ENCODE peak calls at places on chromosomes 6 and 20, in four cellular contexts. R is upper lobe of right lung; J is lung; G is stimulated activated naive B cell treated with anti-CD40 and anti-IgM and Interleukin-4, amounts not matched to agents 10 μg/mL and 1 μg/mL and 100 μg/mL, for 72 hours. P is an unnamed sample.
A peak's percentile ranks its signal among the peaks of the same experiment; 100 is the strongest.

GRCh38 chr6:15292721-15293302 is 46.9 kb downstream of the JARID2 start:
- ATAC-seq in R (no peak), G (no peak), J (no peak), P (no peak)

GRCh38 chr6:30101423-30101938 is 11.4 kb downstream of the TRIM31 start:
- ATAC-seq in R (peak; percentile 0), J (no peak), G (peak; percentile 14), P (peak; percentile 2)

GRCh38 chr20:2822073-2822472 is 5.9 kb downstream of the TMEM239 start:
- ATAC-seq in R (peak; percentile 20), G (peak; percentile 67), J (no peak), P (no peak)

GRCh38 chr20:35398660-35399144 is 13.1 kb downstream of the UQCC1 start:
- ATAC-seq in R (no peak), G (no peak), J (no peak), P (no peak)

GRCh38 chr20:33433465-33433864 is 10.1 kb downstream of the SNTA1 start:
- ATAC-seq in R (peak; percentile 93), G (no peak), J (no peak), P (peak; percentile 64)

GRCh38 chr20:20782221-20782620 is 69.8 kb upstream of the RALGAPA2 start:
- ATAC-seq in J (no peak), G (no peak), R (no peak), P (no peak)

GRCh38 chr20:63044605-63045004 is 37.8 kb upstream of the BHLHE23 start:
- ATAC-seq in G (no peak), J (no peak), R (no peak), P (no peak)

GRCh38 chr6:99030915-99031314 is 83.2 kb upstream of the FBXL4 start:
- ATAC-seq in G (no peak), J (no peak), R (no peak), P (no peak)

GRCh38 chr6:167314180-167314821 is 10.6 kb upstream of the TTLL2 start:
- ATAC-seq in R (no peak), G (no peak), J (no peak), P (no peak)

GRCh38 chr6:142146828-142147662 is at the start of the genes NMBR and VTA1:
- ATAC-seq in R (peak; percentile 100), G (peak; percentile 99), J (peak; percentile 100), P (peak; percentile 100)

GRCh38 chr6:16533210-16533609 is 228.1 kb downstream of the ATXN1 start:
- ATAC-seq in J (no peak), G (no peak), R (no peak), P (no peak)

GRCh38 chr6:165584541-165584940 is 78.5 kb downstream of the PDE10A start:
- ATAC-seq in G (no peak), J (no peak), R (no peak), P (no peak)

GRCh38 chr6:1438471-1438881 is 49.1 kb downstream of the FOXF2 start:
- ATAC-seq in R (no peak), G (no peak), J (no peak), P (no peak)

GRCh38 chr6:167576050-167576741 is 250.5 kb upstream of the AFDN start:
- ATAC-seq in R (no peak), G (no peak), J (no peak), P (no peak)

GRCh38 chr6:72966628-72967280 is 258.5 kb downstream of the KHDC1L start:
- ATAC-seq in R (no peak), J (no peak), G (no peak), P (no peak)

GRCh38 chr6:158760618-158761250 is 58.4 kb downstream of the EZR start:
- ATAC-seq in R (no peak), G (no peak), J (no peak), P (peak; percentile 1)

GRCh38 chr6:159821726-159822125 is 21.6 kb downstream of the PNLDC1 start:
- ATAC-seq in R (no peak), G (no peak), J (no peak), P (no peak)

GRCh38 chr20:45841407-45842129 is 8.0 kb downstream of the SNX21 start:
- ATAC-seq in G (no peak), R (no peak), J (no peak), P (no peak)

GRCh38 chr20:9989066-9989724 is 45.6 kb upstream of the ANKEF1 start:
- ATAC-seq in J (peak; percentile 34), G (no peak), R (peak; percentile 74), P (no peak)

GRCh38 chr6:74626288-74626687 is 579.6 kb downstream of the COL12A1 start:
- ATAC-seq in R (no peak), J (no peak), G (no peak), P (no peak)

GRCh38 chr20:20181322-20181721 is 129.0 kb downstream of the CFAP61 start:
- ATAC-seq in R (no peak), J (no peak), G (no peak), P (no peak)

GRCh38 chr6:21337263-21337662 is 256.3 kb upstream of the SOX4 start:
- ATAC-seq in J (no peak), R (no peak), G (no peak), P (no peak)

GRCh38 chr6:162416307-162416706 is 311.3 kb downstream of the PRKN start:
- ATAC-seq in R (no peak), J (no peak), G (no peak), P (no peak)

GRCh38 chr20:41889871-41890224 is 271.7 kb upstream of the CHD6 start:
- ATAC-seq in G (no peak), J (no peak), R (no peak), P (peak; percentile 99)

GRCh38 chr20:1121439-1121838 is 3.0 kb downstream of the PSMF1 start:
- ATAC-seq in J (no peak), G (no peak), R (no peak), P (no peak)

GRCh38 chr6:163711615-163712568 is 297.4 kb downstream of the QKI start:
- ATAC-seq in R (peak; percentile 83), J (peak; percentile 41), G (peak; percentile 79), P (peak; percentile 33)

GRCh38 chr20:2460752-2461424 is 9.7 kb downstream of the SNRPB start:
- ATAC-seq in R (no peak), G (no peak), J (no peak), P (peak; percentile 30)

GRCh38 chr6:1334725-1335124 is 22.8 kb downstream of the FOXQ1 start:
- ATAC-seq in J (no peak), G (no peak), R (no peak), P (no peak)

GRCh38 chr6:105536961-105537360 is 134.1 kb upstream of the PREP start:
- ATAC-seq in G (no peak), J (no peak), R (no peak), P (peak; percentile 98)

GRCh38 chr6:110567957-110568696 is 91.7 kb upstream of the SLC22A16 start:
- ATAC-seq in J (no peak), G (peak; percentile 98), R (no peak), P (peak; percentile 36)

GRCh38 chr6:161168281-161168891 is 105.5 kb downstream of the AGPAT4 start:
- ATAC-seq in R (no peak), J (no peak), G (no peak), P (peak; percentile 71)

GRCh38 chr6:46510656-46511055 is 19.4 kb upstream of the RCAN2 start:
- ATAC-seq in R (no peak), G (no peak), J (no peak), P (no peak)

GRCh38 chr6:163572612-163573011 is 158.1 kb downstream of the QKI start:
- ATAC-seq in G (no peak), J (peak; percentile 41), R (peak; percentile 68), P (no peak)

GRCh38 chr6:14025160-14025559 is 92.4 kb upstream of the CD83 start:
- ATAC-seq in G (peak; percentile 97), J (no peak), R (peak; percentile 59), P (no peak)

GRCh38 chr6:54264581-54265272 is 43.5 kb upstream of the TINAG start:
- ATAC-seq in J (no peak), R (no peak), G (no peak), P (no peak)

GRCh38 chr6:38552136-38552535 is 87.6 kb downstream of the BTBD9 start:
- ATAC-seq in G (peak; percentile 100), J (no peak), R (peak; percentile 90), P (no peak)

GRCh38 chr20:1187605-1188171 is 2.9 kb upstream of the TMEM74B start:
- ATAC-seq in G (no peak), J (no peak), R (no peak), P (no peak)

GRCh38 chr6:36712816-36713215 is 15.2 kb downstream of the RAB44 start:
- ATAC-seq in G (no peak), R (no peak), J (no peak), P (no peak)

P was measured in esophagus mucosa.